ENCODE peak calls at places on chromosomes 7 and 10, in ten cellular contexts. X is MM.1S; O is CD8-positive, alpha-beta memory T cell; J is T-helper 2 cell treated with Interferon-gamma antibody and Interleukin-4, amounts not matched to agents 5 μg/mL and 100 μg/mL, for 36 hours; H is GM04504; K is left ventricle myocardium inferior; N is NT2/D1; L is memory B cell; Z is mesendoderm; F is transverse colon. U is an unnamed sample.

GRCh38 chr7:44769381-44770209 is 20.9 kb downstream of the ZMIZ2 start:
- DNase-seq in X (peak), O (peak), J (no peak), H (peak), K (no peak), N (no peak), L (no peak), Z (no peak), F (peak), U (peak)

GRCh38 chr7:2055956-2056355 is 176.8 kb downstream of the MAD1L1 start:
- DNase-seq in X (no peak), O (no peak), J (no peak), H (no peak), K (no peak), N (no peak), L (no peak), Z (no peak), F (no peak), U (no peak)

GRCh38 chr10:61140765-61141392 is 196.9 kb upstream of the RHOBTB1 start:
- DNase-seq in X (peak), O (no peak), J (no peak), H (peak), K (no peak), N (no peak), L (peak), Z (peak), F (no peak), U (no peak)

GRCh38 chr10:45420453-45421192 is 46.6 kb downstream of the ALOX5 start:
- DNase-seq in X (peak), O (peak), J (peak), H (peak), K (peak), N (no peak), L (peak), Z (no peak), F (peak), U (no peak)

GRCh38 chr7:55073051-55073511 is 54.3 kb downstream of the EGFR start:
- DNase-seq in X (no peak), O (no peak), J (peak), H (no peak), K (no peak), N (no peak), L (peak), Z (no peak), F (no peak), U (no peak)

GRCh38 chr10:125102216-125102615 is 58.1 kb downstream of the CTBP2 start:
- DNase-seq in X (no peak), O (no peak), J (no peak), H (peak), K (no peak), N (no peak), L (no peak), Z (peak), F (peak), U (no peak)

GRCh38 chr7:3042861-3043489 is 692 bp downstream of the CARD11 start:
- DNase-seq in X (peak), O (peak), J (peak), H (no peak), K (no peak), N (no peak), L (peak), Z (peak), F (peak), U (peak)

GRCh38 chr10:92010026-92010713 is 86.6 kb downstream of the BTAF1 start:
- DNase-seq in X (no peak), O (no peak), J (no peak), H (no peak), K (no peak), N (no peak), L (no peak), Z (peak), F (no peak), U (no peak)

GRCh38 chr7:151427705-151428392 is 12.1 kb downstream of the CRYGN start:
- DNase-seq in X (no peak), O (no peak), J (no peak), H (no peak), K (no peak), N (no peak), L (no peak), Z (no peak), F (no peak), U (no peak)

GRCh38 chr7:12094365-12094921 is 116.7 kb upstream of the TMEM106B start:
- DNase-seq in X (no peak), O (no peak), J (no peak), H (no peak), K (no peak), N (peak), L (no peak), Z (peak), F (no peak), U (no peak)

GRCh38 chr10:8302565-8302964 is 248.1 kb downstream of the GATA3 start:
- DNase-seq in X (no peak), O (no peak), J (no peak), H (no peak), K (no peak), N (no peak), L (no peak), Z (no peak), F (no peak), U (no peak)

GRCh38 chr7:5423844-5424688 is 432 bp upstream of the TNRC18 start:
- DNase-seq in X (peak), O (peak), J (no peak), H (peak), K (peak), N (peak), L (peak), Z (peak), F (peak), U (no peak)

GRCh38 chr7:100563809-100564400 is 9.8 kb downstream of the SAP25 start:
- DNase-seq in X (peak), O (peak), J (peak), H (no peak), K (peak), N (peak), L (peak), Z (peak), F (peak), U (peak)

U was measured in NK-92 treated with Interleukin-12 subunit alpha and Interleukin-12 subunit beta, amount 100 ng/mL, for 24 hours.